ENCODE peak calls at places on chromosomes 6 and 20, in seven cellular contexts. Z is coronary artery, B is astrocyte of the spinal cord, U is fibroblast of lung, Q is transverse colon, A is right atrium auricular region, G is pancreas. T is an unnamed sample.

GRCh38 chr6:24951831-24952299 is 16.1 kb upstream of the RIPOR2 start:
- DNase-seq in Z (no peak), B (no peak), U (no peak), Q (peak; percentile 21), A (no peak), G (no peak), T (no peak)

GRCh38 chr6:43335469-43335868 is 26.8 kb upstream of the CRIP3 start:
- DNase-seq in Z (no peak), B (no peak), U (no peak), Q (no peak), A (no peak), G (no peak), T (no peak)

GRCh38 chr6:85516168-85516567 is 66.3 kb downstream of the NT5E start:
- DNase-seq in Z (no peak), B (no peak), U (peak; percentile 18), Q (no peak), A (no peak), G (no peak), T (no peak)

GRCh38 chr6:13420269-13420668 is 67.1 kb downstream of the GFOD1 start:
- DNase-seq in Z (no peak), B (no peak), U (no peak), Q (no peak), A (no peak), G (no peak), T (no peak)

GRCh38 chr6:125307150-125307838 is 5.5 kb upstream of the HDDC2 start:
- DNase-seq in Z (no peak), B (no peak), U (peak; percentile 48), Q (no peak), A (no peak), G (no peak), T (no peak)

GRCh38 chr6:164817662-164818061 is 491.7 kb downstream of the C6orf118 start:
- DNase-seq in Z (no peak), B (no peak), U (no peak), Q (no peak), A (no peak), G (no peak), T (no peak)

GRCh38 chr6:35014786-35015185 is 125.7 kb downstream of the ANKS1A start:
- DNase-seq in Z (no peak), B (peak; percentile 52), U (peak; percentile 24), Q (no peak), A (no peak), G (no peak), T (no peak)

GRCh38 chr20:39630215-39630614 is 668.1 kb downstream of the DHX35 start:
- DNase-seq in Z (no peak), B (no peak), U (no peak), Q (no peak), A (no peak), G (no peak), T (no peak)

GRCh38 chr6:64224819-64225218 is 589.2 kb downstream of the PHF3 start:
- DNase-seq in Z (no peak), B (no peak), U (no peak), Q (no peak), A (no peak), G (no peak), T (no peak)

GRCh38 chr6:14023855-14024254 is 93.7 kb upstream of the CD83 start:
- DNase-seq in Z (no peak), B (no peak), U (no peak), Q (no peak), A (no peak), G (no peak), T (no peak)

GRCh38 chr20:34516874-34517542 is 786 bp downstream of the DYNLRB1 start:
- DNase-seq in Z (no peak), B (peak; percentile 22), U (no peak), Q (peak; percentile 29), A (no peak), G (no peak), T (no peak)

GRCh38 chr6:132671295-132671694 is 12.3 kb upstream of the TAAR1 start:
- DNase-seq in Z (no peak), B (no peak), U (no peak), Q (no peak), A (no peak), G (no peak), T (no peak)

GRCh38 chr6:132673376-132674094 is 14.6 kb upstream of the TAAR1 start:
- DNase-seq in Z (no peak), B (no peak), U (no peak), Q (peak; percentile 12), A (no peak), G (no peak), T (no peak)

GRCh38 chr6:132666118-132666517 is 7.1 kb upstream of the TAAR1 start:
- DNase-seq in Z (no peak), B (no peak), U (no peak), Q (no peak), A (no peak), G (no peak), T (no peak)

GRCh38 chr6:132675002-132675401 is 16.0 kb upstream of the TAAR1 start:
- DNase-seq in Z (no peak), B (no peak), U (no peak), Q (no peak), A (no peak), G (no peak), T (no peak)

DNA sequence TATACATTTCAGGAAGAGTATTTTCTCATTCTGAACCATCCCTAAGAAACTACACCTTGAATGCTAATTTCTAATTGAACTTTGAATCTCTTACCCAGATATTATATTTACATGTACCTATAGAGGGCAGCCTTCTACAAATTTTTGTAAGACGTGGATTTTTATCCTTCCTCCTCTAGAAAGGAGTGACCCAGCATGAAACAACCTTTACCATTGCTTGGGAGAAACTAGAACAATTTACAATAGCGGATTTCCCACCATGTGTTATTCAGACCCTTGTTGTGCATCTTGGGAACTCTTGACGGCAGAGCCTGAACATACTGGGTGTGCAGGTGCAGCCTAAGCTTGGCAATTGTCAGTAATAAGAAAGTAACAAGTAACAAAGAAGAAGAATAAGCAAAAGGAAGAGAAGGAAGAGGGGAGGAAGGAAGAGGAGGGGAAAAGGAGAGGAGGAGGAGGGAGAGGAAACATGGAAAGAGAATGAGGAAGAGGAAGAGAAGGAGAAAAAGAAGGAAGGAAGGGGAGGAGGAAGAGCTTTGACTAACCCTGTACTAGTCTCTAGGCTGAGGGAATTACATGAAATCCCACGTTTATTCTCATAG is 10.8 kb upstream of the TAAR1 start:
- DNase-seq in Z (no peak), B (peak; percentile 54), U (peak; percentile 38), Q (no peak), A (no peak), G (no peak), T (no peak)
- TF ChIP-seq CTCF in Z (no peak), B (peak; percentile 35), U (peak; percentile 26), Q (no peak), A (peak; percentile 27), G (peak; percentile 30), T (no peak)

GRCh38 chr20:62651285-62652021 is 9.2 kb downstream of the SLCO4A1 start:
- DNase-seq in Z (no peak), B (no peak), U (no peak), Q (peak; percentile 88), A (no peak), G (no peak), T (no peak)
- H3K4me3 ChIP-seq in Z (peak overlapping the region; percentile 54), B (no peak overlapping the region), U (no peak overlapping the region), Q (no peak overlapping the region), A (no peak overlapping the region), G (no peak overlapping the region), T (no peak overlapping the region)

GRCh38 chr6:168447741-168448140 is 6.8 kb downstream of the SMOC2 start:
- DNase-seq in Z (no peak), B (no peak), U (no peak), Q (no peak), A (no peak), G (no peak), T (no peak)

GRCh38 chr6:168448243-168448855 is 7.4 kb downstream of the SMOC2 start:
- DNase-seq in Z (no peak), B (no peak), U (no peak), Q (no peak), A (no peak), G (no peak), T (no peak)

GRCh38 chr6:168450921-168451320 is 9.9 kb downstream of the SMOC2 start:
- DNase-seq in Z (no peak), B (no peak), U (no peak), Q (no peak), A (no peak), G (no peak), T (no peak)

GRCh38 chr6:168452685-168453377 is 11.8 kb downstream of the SMOC2 start:
- DNase-seq in Z (no peak), B (no peak), U (no peak), Q (no peak), A (no peak), G (no peak), T (no peak)

DNA sequence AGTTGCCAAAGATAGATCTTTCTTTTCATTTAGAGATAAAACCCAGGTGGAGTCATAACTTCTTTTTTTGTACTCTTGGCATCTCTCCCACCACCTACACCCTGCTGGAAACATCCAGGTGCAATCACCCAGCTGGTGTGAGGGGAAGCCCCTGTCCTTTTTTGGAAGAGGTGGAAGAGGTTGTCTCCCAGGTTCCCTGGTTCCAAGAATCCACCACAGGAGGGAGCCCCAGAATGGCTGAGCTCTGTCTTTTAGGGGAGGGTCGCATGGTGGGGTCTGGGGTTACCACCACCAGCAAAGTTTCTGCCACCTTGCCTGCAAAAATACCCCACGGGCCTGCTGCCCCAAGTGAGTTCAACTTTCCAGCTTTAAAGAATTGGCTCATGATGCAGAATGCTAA is 10.8 kb downstream of the SMOC2 start:
- DNase-seq in Z (no peak), B (no peak), U (no peak), Q (no peak), A (no peak), G (no peak), T (no peak)
- TF ChIP-seq CTCF in Z (no peak), B (peak; percentile 2), U (no peak), Q (no peak), A (no peak), G (no peak), T (no peak)

GRCh38 chr6:168462454-168462853 is 21.5 kb downstream of the SMOC2 start:
- DNase-seq in Z (no peak), B (no peak), U (no peak), Q (no peak), A (no peak), G (no peak), T (no peak)

GRCh38 chr6:168455847-168456530 is 15.0 kb downstream of the SMOC2 start:
- DNase-seq in Z (no peak), B (no peak), U (no peak), Q (no peak), A (no peak), G (no peak), T (no peak)

GRCh38 chr6:168459572-168459971 is 18.6 kb downstream of the SMOC2 start:
- DNase-seq in Z (no peak), B (no peak), U (no peak), Q (no peak), A (no peak), G (no peak), T (no peak)

GRCh38 chr6:168458101-168458500 is 17.1 kb downstream of the SMOC2 start:
- DNase-seq in Z (no peak), B (no peak), U (no peak), Q (no peak), A (no peak), G (no peak), T (no peak)

GRCh38 chr6:168456907-168457771 is 16.2 kb downstream of the SMOC2 start:
- DNase-seq in Z (no peak), B (no peak), U (no peak), Q (no peak), A (no peak), G (no peak), T (no peak)
- H3K4me3 ChIP-seq in Z (no peak overlapping the region), B (no peak overlapping the region), U (no peak overlapping the region), Q (no peak overlapping the region), A (no peak overlapping the region), G (no peak overlapping the region), T (no peak overlapping the region)

GRCh38 chr6:15259766-15260098 is 13.9 kb downstream of the JARID2 start:
- DNase-seq in Z (no peak), B (no peak), U (no peak), Q (no peak), A (no peak), G (no peak), T (no peak)
- TF ChIP-seq CTCF in Z (no peak), B (no peak), U (no peak), Q (no peak), A (no peak), G (no peak), T (no peak)